ENCODE peak calls at places on chromosomes 4 and X, in four cellular contexts. W, R, U and S are unnamed samples.
A peak's percentile ranks its signal among the peaks of the same experiment; 100 is the strongest.

GRCh38 chr4:81519856-81520255 is 48.1 kb upstream of the RASGEF1B start:
- DNase-seq in W (no peak), R (no peak), U (no peak), S (no peak)

GRCh38 chr4:163167333-163167626 is 590 bp upstream of the NAF1 start:
- DNase-seq in W (no peak), R (no peak), U (no peak), S (no peak)

GRCh38 chrX:19902110-19902509 is 14.7 kb upstream of the SH3KBP1 start:
- DNase-seq in W (peak; percentile 43), R (no peak), U (peak; percentile 20), S (no peak)

GRCh38 chr4:2354127-2354526 is 64.3 kb downstream of the ZFYVE28 start:
- DNase-seq in W (peak; percentile 28), R (no peak), U (no peak), S (no peak)

GRCh38 chr4:142091691-142092182 is 455.4 kb downstream of the IL15 start:
- DNase-seq in W (no peak), R (no peak), U (peak; percentile 41), S (peak; percentile 96)

GRCh38 chrX:39445336-39445735 is 644.1 kb downstream of the MID1IP1 start:
- DNase-seq in W (no peak), R (peak; percentile 19), U (no peak), S (no peak)

GRCh38 chr4:147780137-147780777 is 48.4 kb downstream of the ARHGAP10 start:
- DNase-seq in W (peak; percentile 69), R (no peak), U (no peak), S (no peak)

GRCh38 chrX:53077207-53078197 is 4.7 kb upstream of the TSPYL2 start:
- DNase-seq in W (no peak), R (no peak), U (no peak), S (no peak)

GRCh38 chrX:132614297-132614696 is 125.5 kb upstream of the MBNL3 start:
- DNase-seq in W (no peak), R (no peak), U (no peak), S (no peak)

GRCh38 chrX:17413228-17413627 is 38.2 kb downstream of the NHS start:
- DNase-seq in W (no peak), R (no peak), U (no peak), S (peak; percentile 76)

GRCh38 chr4:123877561-123877960 is 481.0 kb downstream of the SPRY1 start:
- DNase-seq in W (no peak), R (no peak), U (peak; percentile 31), S (no peak)

GRCh38 chrX:123920065-123920785 is 41.3 kb upstream of the STAG2 start:
- DNase-seq in W (no peak), R (no peak), U (no peak), S (peak; percentile 80)

GRCh38 chrX:40607381-40607780 is 15.8 kb upstream of the MPC1L start:
- DNase-seq in W (no peak), R (no peak), U (no peak), S (no peak)

GRCh38 chr4:15202481-15202880 is 200.2 kb downstream of the CPEB2 start:
- DNase-seq in W (no peak), R (no peak), U (no peak), S (no peak)

GRCh38 chrX:27915617-27916016 is 65.6 kb downstream of the DCAF8L1 start:
- DNase-seq in W (no peak), R (no peak), U (no peak), S (no peak)

GRCh38 chr4:4426511-4427477 is 39.9 kb downstream of the NSG1 start:
- DNase-seq in W (no peak), R (peak; percentile 35), U (no peak), S (peak; percentile 19)

GRCh38 chr4:106253364-106254129 is 62.5 kb downstream of the TBCK start:
- DNase-seq in W (no peak), R (no peak), U (no peak), S (no peak)

GRCh38 chr4:52173470-52174055 is 122.5 kb downstream of the SPATA18 start:
- DNase-seq in W (no peak), R (no peak), U (peak; percentile 69), S (no peak)

GRCh38 chr4:38132140-38132673 is 172.0 kb downstream of the PTTG2 start:
- DNase-seq in W (no peak), R (peak; percentile 23), U (peak; percentile 55), S (peak; percentile 96)

GRCh38 chr4:111064342-111064993 is 441.6 kb upstream of the PITX2 start:
- DNase-seq in W (no peak), R (no peak), U (no peak), S (peak; percentile 22)

GRCh38 chr4:8009710-8010534 is 70.3 kb upstream of the AFAP1 start:
- DNase-seq in W (no peak), R (no peak), U (no peak), S (no peak)

GRCh38 chr4:154292589-154292988 is 199.0 kb downstream of the DCHS2 start:
- DNase-seq in W (no peak), R (no peak), U (no peak), S (no peak)

GRCh38 chrX:153438522-153438921 is 7.3 kb downstream of the TREX2 start:
- DNase-seq in W (no peak), R (no peak), U (no peak), S (no peak)
- TF ChIP-seq CTCF in W (no peak), R (no peak), U (peak; percentile 10), S (peak; percentile 45)

DNA sequence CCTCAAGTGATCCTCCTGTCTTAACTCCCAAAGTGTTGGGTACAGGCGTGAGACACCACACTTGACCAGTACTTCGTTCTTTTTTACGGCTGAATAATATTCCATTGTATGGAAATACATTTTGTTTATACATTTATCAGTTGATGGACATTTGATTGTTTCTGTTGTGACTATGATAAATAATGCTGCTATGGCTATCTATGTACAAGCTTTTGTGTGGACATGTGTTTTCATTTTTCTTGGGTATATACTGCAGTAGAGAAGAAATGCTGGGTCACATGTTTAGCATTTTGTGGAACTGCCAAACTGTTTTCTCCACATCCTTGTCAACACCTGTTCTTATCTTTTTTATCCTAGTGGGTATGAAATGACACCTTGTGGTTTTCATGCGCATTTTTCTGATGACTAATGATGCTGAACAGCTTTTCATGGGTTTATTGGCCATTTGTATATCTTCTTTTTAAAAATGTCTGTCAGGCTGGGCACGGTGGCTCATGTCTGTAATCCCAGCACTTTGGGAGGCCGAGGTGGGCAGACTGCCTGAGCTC is 37.3 kb downstream of the SAT1 start:
- DNase-seq in W (no peak), R (no peak), U (no peak), S (no peak)
- TF ChIP-seq CTCF in W (no peak), R (no peak), U (no peak), S (no peak)

GRCh38 chrX:143648705-143649104 is 12.8 kb upstream of the SLITRK4 start:
- DNase-seq in W (peak; percentile 39), R (peak; percentile 12), U (no peak), S (no peak)
- TF ChIP-seq CTCF in W (peak; percentile 15), R (no peak), U (no peak), S (no peak)

GRCh38 chrX:100411802-100412333 is 1.8 kb upstream of the PCDH19 start:
- DNase-seq in W (no peak), R (no peak), U (no peak), S (no peak)

GRCh38 chrX:100410901-100411801 is 1.1 kb upstream of the PCDH19 start:
- DNase-seq in W (no peak), R (no peak), U (no peak), S (no peak)

GRCh38 chrX:100410083-100410590 is at the start of gene PCDH19:
- DNase-seq in W (peak; percentile 52), R (peak; percentile 58), U (peak; percentile 42), S (peak; percentile 8)

GRCh38 chrX:100409316-100410082 is 574 bp downstream of the PCDH19 start:
- DNase-seq in W (no peak), R (no peak), U (no peak), S (no peak)

GRCh38 chrX:100413231-100413630 is 3.2 kb upstream of the PCDH19 start:
- DNase-seq in W (no peak), R (no peak), U (peak; percentile 26), S (peak; percentile 36)
- TF ChIP-seq CTCF in W (peak; percentile 49), R (no peak), U (no peak), S (peak; percentile 45)